ENCODE peak calls at places on chromosomes 16 and 17, in five cellular contexts. B is Ammon's horn; H is AML-193; D is activated T-helper 9 cell treated with anti-CD3 and anti-CD28 coated beads, Interleukin-2, amount 50 U/mL, for 16 hours; L is effector memory CD4-positive, alpha-beta T cell. M is an unnamed sample.

GRCh38 chr17:76535788-76536510 is 1.6 kb downstream of the CYGB start:
- DNase-seq in B (no peak), H (no peak), D (no peak), L (no peak), M (no peak)

GRCh38 chr17:66667090-66667489 is 167.8 kb upstream of the CACNG5 start:
- DNase-seq in B (no peak), H (no peak), D (no peak), L (no peak), M (no peak)

GRCh38 chr17:14875557-14876412 is 389.3 kb downstream of the PMP22 start:
- DNase-seq in B (no peak), H (no peak), D (no peak), L (no peak), M (no peak)

GRCh38 chr17:78879679-78880186 is 23.3 kb downstream of the CEP295NL start:
- DNase-seq in B (no peak), H (no peak), D (no peak), L (no peak), M (no peak)

GRCh38 chr16:87366930-87367329 is 16.6 kb downstream of the FBXO31 start:
- DNase-seq in B (no peak), H (no peak), D (no peak), L (no peak), M (no peak)

GRCh38 chr17:58120195-58120822 is 27.9 kb upstream of the OR4D1 start:
- DNase-seq in B (peak), H (peak), D (no peak), L (peak), M (no peak)

GRCh38 chr17:76080207-76080933 is 1.4 kb downstream of the ZACN start:
- DNase-seq in B (no peak), H (no peak), D (no peak), L (no peak), M (no peak)

GRCh38 chr17:74147966-74148365 is 55.5 kb upstream of the RPL38 start:
- DNase-seq in B (no peak), H (no peak), D (no peak), L (no peak), M (no peak)

GRCh38 chr16:63512910-63513309 is 1476.7 kb upstream of the CDH8 start:
- DNase-seq in B (no peak), H (no peak), D (no peak), L (no peak), M (no peak)

GRCh38 chr17:54977744-54978143 is 9.2 kb downstream of the STXBP4 start:
- DNase-seq in B (no peak), H (no peak), D (no peak), L (no peak), M (no peak)

GRCh38 chr17:3935140-3935542 is 18.9 kb upstream of the P2RX1 start:
- DNase-seq in B (no peak), H (peak), D (no peak), L (no peak), M (no peak)

GRCh38 chr16:59758848-59759247 is 1024.7 kb upstream of the GOT2 start:
- DNase-seq in B (no peak), H (no peak), D (no peak), L (no peak), M (no peak)

GRCh38 chr17:42363231-42363630 is 25.0 kb downstream of the STAT3 start:
- DNase-seq in B (no peak), H (no peak), D (no peak), L (no peak), M (no peak)

GRCh38 chr16:66977341-66978113 is 10.9 kb upstream of the CES4A start:
- DNase-seq in B (peak), H (peak), D (peak), L (peak), M (peak)

GRCh38 chr17:56121661-56122060 is 31.6 kb upstream of the ANKFN1 start:
- DNase-seq in B (no peak), H (no peak), D (no peak), L (no peak), M (no peak)

GRCh38 chr17:30243002-30243401 is 7.5 kb upstream of the SLC6A4 start:
- DNase-seq in B (no peak), H (no peak), D (no peak), L (no peak), M (no peak)

GRCh38 chr17:63407741-63408330 is 38.3 kb downstream of the CYB561 start:
- DNase-seq in B (no peak), H (no peak), D (no peak), L (no peak), M (no peak)

GRCh38 chr16:67910162-67910561 is 17.1 kb downstream of the PSKH1 start:
- DNase-seq in B (peak), H (no peak), D (no peak), L (no peak), M (no peak)

GRCh38 chr17:60602385-60602742 is 2.4 kb downstream of the PPM1D start:
- DNase-seq in B (peak), H (no peak), D (no peak), L (no peak), M (no peak)

GRCh38 chr17:10226930-10227695 is 28.7 kb upstream of the GAS7 start:
- DNase-seq in B (peak), H (peak), D (no peak), L (peak), M (peak)

GRCh38 chr17:57923182-57923872 is 31.9 kb downstream of the CUEDC1 start:
- DNase-seq in B (no peak), H (no peak), D (no peak), L (no peak), M (no peak)

GRCh38 chr16:66902648-66903543 is 15.8 kb downstream of the CDH16 start:
- DNase-seq in B (no peak), H (no peak), D (no peak), L (no peak), M (no peak)

GRCh38 chr16:74605332-74605731 is 1.6 kb downstream of the GLG1 start:
- DNase-seq in B (no peak), H (no peak), D (no peak), L (no peak), M (no peak)

GRCh38 chr16:82241469-82242052 is 71.5 kb upstream of the MPHOSPH6 start:
- DNase-seq in B (no peak), H (no peak), D (no peak), L (no peak), M (no peak)

GRCh38 chr16:1989209-1989825 is 453 bp upstream of the SYNGR3 start:
- DNase-seq in B (no peak), H (no peak), D (no peak), L (no peak), M (no peak)

GRCh38 chr17:16933317-16934132 is 38.4 kb downstream of the TNFRSF13B start:
- DNase-seq in B (no peak), H (no peak), D (no peak), L (no peak), M (no peak)

M was measured in NK-92 treated with Interleukin-12 subunit alpha and Interleukin-12 subunit beta, amount 100 ng/mL, for 24 hours.